ENCODE peak calls at places on chromosomes 11 and 22, in six cellular contexts. One of them, this sample, is unnamed. For H3K4me1, the result is how much of the 10 kb centered on the place peaks cover.

GRCh38 chr11:37788141-37788877 is 1190.3 kb upstream of the RAG2 start:
- DNase-seq in GM12878: no peak
- DNase-seq in uterus: no peak
- DNase-seq in transverse colon: no peak
- DNase-seq in A549: peak
- DNase-seq in body of pancreas: no peak
- DNase-seq in this sample: no peak

GRCh38 chr22:32660292-32660691 is 141.2 kb upstream of the TIMP3 start:
- DNase-seq in GM12878: no peak
- DNase-seq in uterus: peak
- DNase-seq in transverse colon: peak
- DNase-seq in A549: peak
- DNase-seq in body of pancreas: peak
- DNase-seq in this sample: peak

GRCh38 chr11:134445601-134446325 is 33.7 kb upstream of the B3GAT1 start:
- DNase-seq in GM12878: no peak
- DNase-seq in uterus: no peak
- DNase-seq in transverse colon: no peak
- DNase-seq in A549: no peak
- DNase-seq in body of pancreas: no peak
- DNase-seq in this sample: no peak

GRCh38 chr11:110207089-110207488 is 89.3 kb downstream of the RDX start:
- DNase-seq in GM12878: no peak
- DNase-seq in uterus: no peak
- DNase-seq in transverse colon: no peak
- DNase-seq in A549: no peak
- DNase-seq in body of pancreas: no peak
- DNase-seq in this sample: no peak

GRCh38 chr11:120759046-120759445 is 247.5 kb downstream of the GRIK4 start:
- DNase-seq in GM12878: no peak
- DNase-seq in uterus: no peak
- DNase-seq in transverse colon: no peak
- DNase-seq in A549: no peak
- DNase-seq in body of pancreas: no peak
- DNase-seq in this sample: no peak

GRCh38 chr11:48141475-48142100 is 75.0 kb upstream of the OR4B1 start:
- DNase-seq in GM12878: no peak
- DNase-seq in uterus: no peak
- DNase-seq in transverse colon: no peak
- DNase-seq in A549: peak
- DNase-seq in body of pancreas: no peak
- DNase-seq in this sample: no peak

GRCh38 chr11:123351375-123351774 is 78.7 kb upstream of the GRAMD1B start:
- DNase-seq in GM12878: no peak
- DNase-seq in uterus: no peak
- DNase-seq in transverse colon: no peak
- DNase-seq in A549: no peak
- DNase-seq in body of pancreas: no peak
- DNase-seq in this sample: no peak

GRCh38 chr11:6505577-6506240 is 8.6 kb downstream of the DNHD1 start:
- DNase-seq in GM12878: no peak
- DNase-seq in uterus: no peak
- DNase-seq in transverse colon: no peak
- DNase-seq in A549: peak
- DNase-seq in body of pancreas: no peak
- DNase-seq in this sample: no peak

GRCh38 chr11:117185739-117186430 is 7.3 kb downstream of the SIDT2 start:
- DNase-seq in GM12878: peak
- DNase-seq in uterus: peak
- DNase-seq in transverse colon: no peak
- DNase-seq in A549: no peak
- DNase-seq in body of pancreas: no peak
- DNase-seq in this sample: peak

GRCh38 chr22:50473855-50474671 is 772 bp downstream of the SBF1 start:
- DNase-seq in GM12878: no peak
- DNase-seq in uterus: no peak
- DNase-seq in transverse colon: peak
- DNase-seq in A549: no peak
- DNase-seq in body of pancreas: peak
- DNase-seq in this sample: no peak

GRCh38 chr11:93221539-93221938 is 23.7 kb upstream of the SLC36A4 start:
- DNase-seq in GM12878: no peak
- DNase-seq in uterus: no peak
- DNase-seq in transverse colon: peak
- DNase-seq in A549: no peak
- DNase-seq in body of pancreas: no peak
- DNase-seq in this sample: no peak

GRCh38 chr11:21933095-21933494 is 259.8 kb upstream of the ANO5 start:
- DNase-seq in GM12878: no peak
- DNase-seq in uterus: no peak
- DNase-seq in transverse colon: no peak
- DNase-seq in A549: peak
- DNase-seq in body of pancreas: no peak
- DNase-seq in this sample: no peak

GRCh38 chr22:28544431-28544868 is 135.2 kb downstream of the TTC28 start:
- DNase-seq in GM12878: no peak
- DNase-seq in uterus: no peak
- DNase-seq in transverse colon: no peak
- DNase-seq in A549: no peak
- DNase-seq in body of pancreas: no peak
- DNase-seq in this sample: no peak

GRCh38 chr11:46298699-46299424 is 21.4 kb downstream of the CREB3L1 start:
- DNase-seq in GM12878: no peak
- DNase-seq in uterus: no peak
- DNase-seq in transverse colon: no peak
- DNase-seq in A549: peak
- DNase-seq in body of pancreas: no peak
- DNase-seq in this sample: no peak

GRCh38 chr11:45827123-45827522 is 20.2 kb upstream of the CRY2 start:
- DNase-seq in GM12878: no peak
- DNase-seq in uterus: no peak
- DNase-seq in transverse colon: no peak
- DNase-seq in A549: no peak
- DNase-seq in body of pancreas: no peak
- DNase-seq in this sample: no peak

GRCh38 chr11:45658292-45658991 is 7.0 kb downstream of the CHST1 start:
- DNase-seq in GM12878: no peak
- DNase-seq in uterus: peak
- DNase-seq in transverse colon: peak
- DNase-seq in A549: no peak
- DNase-seq in body of pancreas: peak
- DNase-seq in this sample: no peak

GRCh38 chr11:63890368-63890767 is 26.6 kb downstream of the RCOR2 start:
- DNase-seq in GM12878: no peak
- DNase-seq in uterus: no peak
- DNase-seq in transverse colon: no peak
- DNase-seq in A549: no peak
- DNase-seq in body of pancreas: no peak
- DNase-seq in this sample: no peak
- H3K27ac ChIP-seq in GM12878: no peak
- H3K27ac ChIP-seq in uterus: no peak
- H3K27ac ChIP-seq in transverse colon: peak
- H3K27ac ChIP-seq in A549: no peak
- H3K27ac ChIP-seq in body of pancreas: no peak
- H3K27ac ChIP-seq in this sample: peak

DNA sequence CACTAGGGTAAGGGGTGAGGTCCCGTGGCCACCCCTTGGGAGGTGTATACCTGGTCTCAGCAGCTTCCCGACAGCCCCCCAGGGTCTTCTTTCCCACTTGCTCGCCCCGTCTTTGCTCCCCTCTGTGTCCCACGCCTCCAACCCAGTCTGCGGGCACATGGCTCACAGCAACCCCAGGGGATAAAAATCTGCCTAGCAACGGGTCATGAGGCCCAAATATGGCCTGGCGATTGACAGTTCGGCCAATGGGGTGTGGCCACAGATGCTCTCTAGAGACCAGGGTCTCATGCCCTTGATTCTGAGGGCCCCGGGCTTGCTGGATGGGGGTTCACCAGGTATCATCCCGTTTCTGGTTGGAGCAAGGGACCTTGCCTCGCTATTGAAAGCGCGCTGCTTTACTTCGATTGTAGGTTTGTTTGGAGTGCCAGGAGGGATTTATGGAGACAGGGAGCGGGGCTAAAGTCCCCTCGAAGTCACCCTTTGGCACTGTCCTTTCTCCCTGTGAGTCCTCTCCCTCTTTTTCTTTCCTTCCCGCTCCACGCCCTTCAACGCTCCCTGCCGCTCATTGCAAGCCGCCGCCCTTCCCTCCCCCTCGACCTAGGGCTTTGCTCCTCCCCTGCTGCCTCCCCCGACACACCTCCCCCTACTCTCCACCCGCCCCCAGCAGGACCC is 41.4 kb downstream of the AHNAK start:
- DNase-seq in GM12878: no peak
- DNase-seq in uterus: peak
- DNase-seq in transverse colon: peak
- DNase-seq in A549: no peak
- DNase-seq in body of pancreas: no peak
- DNase-seq in this sample: no peak
- H3K4me1 ChIP-seq in GM12878: under half
- H3K4me1 ChIP-seq in uterus: under half
- H3K4me1 ChIP-seq in transverse colon: half or more
- H3K4me1 ChIP-seq in A549: half or more
- H3K4me1 ChIP-seq in body of pancreas: half or more
- H3K4me1 ChIP-seq in this sample: under half

GRCh38 chr22:40346178-40347064 is at the start of gene ADSL:
- DNase-seq in GM12878: peak
- DNase-seq in uterus: peak
- DNase-seq in transverse colon: peak
- DNase-seq in A549: peak
- DNase-seq in body of pancreas: peak
- DNase-seq in this sample: peak
- TF ChIP-seq POLR2A in GM12878: peak
- TF ChIP-seq POLR2A in uterus: peak
- TF ChIP-seq POLR2A in transverse colon: peak
- TF ChIP-seq POLR2A in A549: peak
- TF ChIP-seq POLR2A in body of pancreas: peak
- TF ChIP-seq POLR2A in this sample: peak

GRCh38 chr22:45483918-45484499 is 18.7 kb upstream of the FBLN1 start:
- DNase-seq in GM12878: no peak
- DNase-seq in uterus: no peak
- DNase-seq in transverse colon: no peak
- DNase-seq in A549: no peak
- DNase-seq in body of pancreas: no peak
- DNase-seq in this sample: no peak

GRCh38 chr22:45480717-45481116 is 22.0 kb upstream of the FBLN1 start:
- DNase-seq in GM12878: no peak
- DNase-seq in uterus: no peak
- DNase-seq in transverse colon: no peak
- DNase-seq in A549: no peak
- DNase-seq in body of pancreas: no peak
- DNase-seq in this sample: no peak

GRCh38 chr22:45481661-45482060 is 21.0 kb upstream of the FBLN1 start:
- DNase-seq in GM12878: no peak
- DNase-seq in uterus: no peak
- DNase-seq in transverse colon: no peak
- DNase-seq in A549: no peak
- DNase-seq in body of pancreas: no peak
- DNase-seq in this sample: no peak

GRCh38 chr22:45483319-45483718 is 19.4 kb upstream of the FBLN1 start:
- DNase-seq in GM12878: no peak
- DNase-seq in uterus: no peak
- DNase-seq in transverse colon: no peak
- DNase-seq in A549: no peak
- DNase-seq in body of pancreas: no peak
- DNase-seq in this sample: no peak

DNA sequence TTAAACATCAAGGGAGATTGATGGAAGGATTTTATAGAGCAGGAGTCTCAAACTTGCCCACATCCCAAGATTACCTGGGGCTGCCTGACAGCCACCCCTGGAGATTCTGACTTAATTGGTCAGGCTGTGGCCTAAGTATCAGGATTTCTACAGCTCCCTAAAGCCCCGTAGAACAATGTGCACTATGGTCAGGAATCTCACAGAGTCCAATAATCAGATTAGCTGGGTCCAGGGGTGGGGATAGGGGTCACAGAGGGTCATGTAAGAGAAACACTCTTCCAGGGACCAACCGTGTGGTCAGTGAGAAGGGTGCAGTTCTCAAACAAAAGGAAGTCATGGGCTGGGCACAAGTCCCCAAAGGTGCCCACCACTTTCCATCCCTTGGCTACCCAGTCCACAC is 20.5 kb upstream of the FBLN1 start:
- DNase-seq in GM12878: no peak
- DNase-seq in uterus: no peak
- DNase-seq in transverse colon: no peak
- DNase-seq in A549: no peak
- DNase-seq in body of pancreas: no peak
- DNase-seq in this sample: no peak
- H3K27ac ChIP-seq in GM12878: no peak
- H3K27ac ChIP-seq in uterus: no peak
- H3K27ac ChIP-seq in transverse colon: no peak
- H3K27ac ChIP-seq in A549: no peak
- H3K27ac ChIP-seq in body of pancreas: no peak
- H3K27ac ChIP-seq in this sample: no peak

GRCh38 chr22:23219787-23220484 is 39.6 kb downstream of the BCR start:
- DNase-seq in GM12878: peak
- DNase-seq in uterus: no peak
- DNase-seq in transverse colon: peak
- DNase-seq in A549: no peak
- DNase-seq in body of pancreas: no peak
- DNase-seq in this sample: no peak
- H3K4me1 ChIP-seq in GM12878: under half
- H3K4me1 ChIP-seq in uterus: under half
- H3K4me1 ChIP-seq in transverse colon: half or more
- H3K4me1 ChIP-seq in A549: under half
- H3K4me1 ChIP-seq in body of pancreas: half or more
- H3K4me1 ChIP-seq in this sample: under half

DNA sequence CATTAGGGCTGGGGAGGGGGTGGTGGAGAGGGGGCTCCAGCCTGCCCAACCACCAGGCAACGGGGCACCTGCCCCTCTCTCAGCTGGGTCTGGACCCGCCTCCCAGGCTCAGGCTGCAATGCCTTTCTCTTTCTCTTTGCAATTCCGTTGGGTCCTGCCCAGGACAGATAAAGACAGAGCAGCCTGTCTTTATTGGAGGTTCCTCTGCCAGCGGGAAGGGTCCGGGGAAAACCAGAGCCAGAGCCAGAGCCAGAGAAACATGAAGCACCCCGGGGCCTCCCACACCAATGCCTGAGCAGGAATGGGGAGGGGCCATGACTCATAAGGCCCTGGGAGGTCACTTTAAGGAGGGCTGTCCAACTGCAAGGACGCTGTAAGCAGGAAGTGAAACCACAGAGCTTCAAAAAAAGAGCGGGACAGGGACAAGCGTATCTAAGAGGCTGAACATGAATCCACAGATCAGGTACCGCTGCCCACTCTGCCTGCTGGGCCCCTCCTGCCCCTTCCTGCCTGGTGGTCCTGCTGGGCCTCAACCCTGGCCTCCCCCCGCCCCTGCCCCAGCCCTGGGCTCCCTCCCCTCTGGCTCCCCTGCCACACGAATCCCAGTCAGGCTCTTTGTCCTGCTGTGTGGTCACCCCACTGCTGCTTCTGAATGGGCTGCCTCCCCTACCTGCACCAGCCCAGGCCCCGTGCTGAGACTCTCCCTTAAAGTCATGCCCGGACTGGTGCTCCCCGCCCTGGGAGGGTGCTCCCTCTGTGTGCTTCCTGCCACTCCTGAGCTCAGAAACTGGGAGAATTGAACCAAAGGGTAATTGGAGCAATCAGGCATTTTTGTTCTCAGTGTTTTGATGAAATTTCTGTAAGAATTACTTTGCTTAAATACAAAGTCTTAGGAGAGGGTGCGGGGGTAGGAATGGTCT is at the start of gene APOBEC3B:
- DNase-seq in GM12878: peak
- DNase-seq in uterus: peak
- DNase-seq in transverse colon: peak
- DNase-seq in A549: peak
- DNase-seq in body of pancreas: peak
- DNase-seq in this sample: no peak
- TF ChIP-seq POLR2A in GM12878: peak
- TF ChIP-seq POLR2A in uterus: peak
- TF ChIP-seq POLR2A in transverse colon: peak
- TF ChIP-seq POLR2A in A549: no peak
- TF ChIP-seq POLR2A in body of pancreas: peak
- TF ChIP-seq POLR2A in this sample: no peak